ENCODE peak calls at places on chromosomes 2 and 18, in four cellular contexts. A, U, K and R are unnamed samples.
A peak's percentile ranks its signal among the peaks of the same experiment; 100 is the strongest.

GRCh38 chr2:161357097-161357496 is 48.9 kb downstream of the PSMD14 start:
- DNase-seq in U (no peak), A (no peak), K (no peak), R (no peak)

GRCh38 chr2:234828382-234829073 is 123.3 kb upstream of the SH3BP4 start:
- DNase-seq in A (no peak), K (no peak), U (peak; percentile 61), R (no peak)

GRCh38 chr2:219509780-219510511 is 4.3 kb upstream of the ASIC4 start:
- DNase-seq in U (peak; percentile 60), K (peak; percentile 92), A (peak; percentile 63), R (peak; percentile 45)

GRCh38 chr18:61637319-61637718 is 255.5 kb downstream of the RNF152 start:
- DNase-seq in A (no peak), U (no peak), K (no peak), R (no peak)

GRCh38 chr2:175030380-175031271 is 25.4 kb upstream of the CHN1 start:
- DNase-seq in K (peak; percentile 36), U (peak; percentile 77), A (peak; percentile 58), R (peak; percentile 58)

GRCh38 chr2:163808406-163808805 is 72.6 kb upstream of the FIGN start:
- DNase-seq in U (no peak), A (peak; percentile 14), K (no peak), R (no peak)

GRCh38 chr2:200993097-200993496 is 29.6 kb upstream of the ORC2 start:
- DNase-seq in U (no peak), K (no peak), A (no peak), R (peak; percentile 34)

GRCh38 chr18:63137999-63138448 is 181.5 kb downstream of the BCL2 start:
- DNase-seq in A (no peak), U (no peak), K (no peak), R (no peak)

GRCh38 chr2:71379086-71379485 is 47.5 kb downstream of the ZNF638 start:
- DNase-seq in U (no peak), A (peak; percentile 35), K (no peak), R (peak; percentile 81)

GRCh38 chr18:59065684-59066083 is 74.0 kb upstream of the SEC11C start:
- DNase-seq in U (no peak), A (peak; percentile 53), K (no peak), R (no peak)

GRCh38 chr18:75970212-75970611 is 524.8 kb downstream of the ZNF516 start:
- DNase-seq in K (no peak), A (no peak), U (no peak), R (no peak)

GRCh38 chr2:40287201-40287600 is 164.7 kb downstream of the SLC8A1 start:
- DNase-seq in K (no peak), U (no peak), A (no peak), R (peak; percentile 65)

GRCh38 chr2:1641498-1641897 is 102.8 kb downstream of the PXDN start:
- DNase-seq in U (no peak), A (no peak), K (no peak), R (no peak)

GRCh38 chr2:70746076-70746475 is 21.9 kb downstream of the ADD2 start:
- DNase-seq in U (no peak), K (no peak), A (no peak), R (no peak)

GRCh38 chr2:85157345-85157744 is 24.2 kb downstream of the TCF7L1 start:
- DNase-seq in K (no peak), U (no peak), A (no peak), R (no peak)

GRCh38 chr2:51003345-51004192 is 28.4 kb downstream of the NRXN1 start:
- DNase-seq in U (no peak), A (no peak), K (no peak), R (peak; percentile 47)

GRCh38 chr2:223841436-223842180 is 4.2 kb upstream of the AP1S3 start:
- DNase-seq in U (no peak), A (no peak), K (no peak), R (no peak)

GRCh38 chr18:7814754-7815315 is 247.7 kb downstream of the PTPRM start:
- DNase-seq in A (no peak), U (no peak), K (no peak), R (no peak)

GRCh38 chr2:232147440-232148077 is 186.0 kb downstream of the DIS3L2 start:
- DNase-seq in U (no peak), A (no peak), K (no peak), R (peak; percentile 70)
- H3K27ac ChIP-seq in U (no peak overlapping the region), A (no peak overlapping the region), K (no peak overlapping the region), R (no peak overlapping the region)

GRCh38 chr2:46816151-46816845 is 99.3 kb downstream of the MCFD2 start:
- DNase-seq in U (no peak), A (no peak), K (no peak), R (no peak)
- TF ChIP-seq MAFK in U (no peak), A (no peak), K (no peak), R (no peak)

DNA sequence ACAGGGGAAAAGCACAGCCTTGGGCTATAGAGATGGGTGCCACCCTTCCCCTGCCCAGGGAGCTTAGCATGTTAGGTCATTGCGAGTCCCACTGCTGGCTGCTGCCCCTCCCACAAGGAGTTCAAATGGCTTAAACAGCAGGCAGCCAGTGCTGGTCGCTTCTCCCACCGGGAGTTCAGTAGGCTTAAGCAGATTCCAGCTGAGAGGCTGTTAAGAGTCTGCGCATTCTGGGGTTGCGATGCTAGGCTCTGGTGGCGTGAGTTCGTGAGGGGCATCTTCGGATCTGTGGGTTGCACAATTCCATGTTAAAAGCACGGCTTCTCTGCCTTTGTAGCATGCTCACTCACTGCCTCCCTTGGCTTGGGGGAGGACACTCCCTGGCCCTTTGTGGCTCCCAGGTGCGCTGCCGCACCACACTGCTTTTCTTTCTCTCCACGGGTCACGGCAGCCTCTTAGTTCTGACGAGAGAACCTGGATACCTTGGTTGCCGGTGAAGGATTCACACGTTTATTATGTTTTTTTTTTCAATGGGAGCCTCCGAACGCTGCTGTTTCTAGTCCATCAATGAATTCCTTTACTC is 93.2 kb downstream of the UNC80 start:
- DNase-seq in K (no peak), U (no peak), A (no peak), R (no peak)
- H3K27ac ChIP-seq in K (no peak overlapping the region), U (no peak overlapping the region), A (no peak overlapping the region), R (no peak overlapping the region)

GRCh38 chr2:113910110-113910717 is 20.3 kb downstream of the ACTR3 start:
- DNase-seq in K (no peak), U (no peak), A (no peak), R (peak; percentile 19)
- TF ChIP-seq MAFK in K (no peak), U (no peak), A (no peak), R (no peak)